ENCODE peak calls at places on chromosomes 4 and X, in seven cellular contexts. N is nephron progenitor cell, W is NCI-H2081, F is gastrocnemius medialis, S is NCI-H1092 treated with DMSO at 0.1 percent for 48 hours, L is WTC11, X is memory B cell. O is an unnamed sample.

GRCh38 chr4:103318327-103318726 is 120.2 kb upstream of the CENPE start:
- DNase-seq in N (no peak), W (no peak), F (no peak), S (no peak), L (peak), X (no peak), O (no peak)

GRCh38 chr4:71211748-71212147 is 127.1 kb upstream of the SLC4A4 start:
- DNase-seq in N (no peak), W (no peak), F (no peak), S (no peak), L (no peak), X (no peak), O (peak)

GRCh38 chrX:12825801-12826200 is 34.6 kb downstream of the PRPS2 start:
- DNase-seq in N (no peak), W (no peak), F (no peak), S (no peak), L (no peak), X (no peak), O (no peak)

GRCh38 chr4:73329300-73329699 is 70.7 kb upstream of the ANKRD17 start:
- DNase-seq in N (no peak), W (no peak), F (no peak), S (no peak), L (no peak), X (no peak), O (no peak)

GRCh38 chrX:12239356-12240082 is 101.2 kb downstream of the FRMPD4 start:
- DNase-seq in N (no peak), W (peak), F (no peak), S (no peak), L (no peak), X (no peak), O (no peak)

GRCh38 chr4:22099896-22100295 is 151.3 kb upstream of the KCNIP4 start:
- DNase-seq in N (no peak), W (no peak), F (no peak), S (no peak), L (no peak), X (no peak), O (no peak)

GRCh38 chr4:72006576-72006975 is 25.2 kb upstream of the NPFFR2 start:
- DNase-seq in N (no peak), W (no peak), F (no peak), S (no peak), L (no peak), X (no peak), O (no peak)

GRCh38 chr4:121827851-121828250 is 4.2 kb upstream of the CCNA2 start:
- DNase-seq in N (no peak), W (no peak), F (no peak), S (no peak), L (no peak), X (no peak), O (no peak)

GRCh38 chrX:21373001-21373400 is 1.2 kb upstream of the CNKSR2 start:
- DNase-seq in N (no peak), W (no peak), F (no peak), S (no peak), L (no peak), X (no peak), O (no peak)

O was measured in psoas muscle.